ENCODE peak calls at places on chromosomes 1 and 21, in five cellular contexts. One of them, this sample, is unnamed.

GRCh38 chr1:230581446-230582079 is 60.7 kb upstream of the COG2 start:
- DNase-seq in SK-N-SH: no peak
- DNase-seq in HCT116: no peak
- DNase-seq in GM12878: no peak
- DNase-seq in H1: peak
- DNase-seq in this sample: peak

GRCh38 chr21:44802396-44803153 is 955 bp upstream of the UBE2G2 start:
- DNase-seq in SK-N-SH: peak
- DNase-seq in HCT116: no peak
- DNase-seq in GM12878: no peak
- DNase-seq in H1: no peak
- DNase-seq in this sample: no peak

GRCh38 chr1:195721210-195721971 is 886.8 kb downstream of the KCNT2 start:
- DNase-seq in SK-N-SH: no peak
- DNase-seq in HCT116: no peak
- DNase-seq in GM12878: no peak
- DNase-seq in H1: no peak
- DNase-seq in this sample: no peak

GRCh38 chr1:183191833-183192232 is 5.8 kb downstream of the LAMC2 start:
- DNase-seq in SK-N-SH: no peak
- DNase-seq in HCT116: no peak
- DNase-seq in GM12878: no peak
- DNase-seq in H1: no peak
- DNase-seq in this sample: no peak

GRCh38 chr1:244099258-244099930 is 48.3 kb downstream of the ZBTB18 start:
- DNase-seq in SK-N-SH: no peak
- DNase-seq in HCT116: no peak
- DNase-seq in GM12878: no peak
- DNase-seq in H1: no peak
- DNase-seq in this sample: no peak

GRCh38 chr1:28144203-28145135 is 32.0 kb downstream of the PTAFR start:
- DNase-seq in SK-N-SH: no peak
- DNase-seq in HCT116: no peak
- DNase-seq in GM12878: peak
- DNase-seq in H1: no peak
- DNase-seq in this sample: no peak

GRCh38 chr1:161725888-161726630 is 4.7 kb downstream of the FCRLB start:
- DNase-seq in SK-N-SH: peak
- DNase-seq in HCT116: no peak
- DNase-seq in GM12878: no peak
- DNase-seq in H1: peak
- DNase-seq in this sample: peak

GRCh38 chr1:119327066-119327435 is 41.5 kb upstream of the HAO2 start:
- DNase-seq in SK-N-SH: no peak
- DNase-seq in HCT116: no peak
- DNase-seq in GM12878: no peak
- DNase-seq in H1: peak
- DNase-seq in this sample: no peak

GRCh38 chr1:12346483-12347155 is 116.8 kb downstream of the VPS13D start:
- DNase-seq in SK-N-SH: no peak
- DNase-seq in HCT116: no peak
- DNase-seq in GM12878: no peak
- DNase-seq in H1: no peak
- DNase-seq in this sample: no peak

GRCh38 chr1:246587606-246588005 is 21.4 kb downstream of the CNST start:
- DNase-seq in SK-N-SH: no peak
- DNase-seq in HCT116: no peak
- DNase-seq in GM12878: no peak
- DNase-seq in H1: no peak
- DNase-seq in this sample: no peak

GRCh38 chr1:178664278-178664677 is 60.8 kb upstream of the RALGPS2 start:
- DNase-seq in SK-N-SH: no peak
- DNase-seq in HCT116: no peak
- DNase-seq in GM12878: peak
- DNase-seq in H1: no peak
- DNase-seq in this sample: no peak

GRCh38 chr1:244207935-244208244 is 156.8 kb downstream of the ZBTB18 start:
- DNase-seq in SK-N-SH: no peak
- DNase-seq in HCT116: no peak
- DNase-seq in GM12878: no peak
- DNase-seq in H1: no peak
- DNase-seq in this sample: no peak

GRCh38 chr1:92476071-92476607 is 10.6 kb downstream of the GFI1 start:
- DNase-seq in SK-N-SH: no peak
- DNase-seq in HCT116: no peak
- DNase-seq in GM12878: no peak
- DNase-seq in H1: peak
- DNase-seq in this sample: no peak

GRCh38 chr1:41783189-41783639 is 135.5 kb downstream of the HIVEP3 start:
- DNase-seq in SK-N-SH: no peak
- DNase-seq in HCT116: peak
- DNase-seq in GM12878: no peak
- DNase-seq in H1: no peak
- DNase-seq in this sample: no peak

GRCh38 chr1:7278045-7278444 is 492.8 kb downstream of the CAMTA1 start:
- DNase-seq in SK-N-SH: no peak
- DNase-seq in HCT116: no peak
- DNase-seq in GM12878: no peak
- DNase-seq in H1: no peak
- DNase-seq in this sample: no peak

GRCh38 chr1:194069168-194069830 is 882.9 kb upstream of the B3GALT2 start:
- DNase-seq in SK-N-SH: no peak
- DNase-seq in HCT116: no peak
- DNase-seq in GM12878: no peak
- DNase-seq in H1: no peak
- DNase-seq in this sample: no peak

GRCh38 chr1:54474500-54475235 is 68.5 kb upstream of the SSBP3 start:
- DNase-seq in SK-N-SH: peak
- DNase-seq in HCT116: no peak
- DNase-seq in GM12878: no peak
- DNase-seq in H1: peak
- DNase-seq in this sample: no peak

GRCh38 chr1:42221952-42222606 is 57.5 kb upstream of the GUCA2A start:
- DNase-seq in SK-N-SH: no peak
- DNase-seq in HCT116: no peak
- DNase-seq in GM12878: no peak
- DNase-seq in H1: no peak
- DNase-seq in this sample: no peak

GRCh38 chr1:61434276-61434675 is 290.7 kb downstream of the TM2D1 start:
- DNase-seq in SK-N-SH: no peak
- DNase-seq in HCT116: no peak
- DNase-seq in GM12878: no peak
- DNase-seq in H1: no peak
- DNase-seq in this sample: no peak

GRCh38 chr21:36968414-36968813 is 1.9 kb upstream of the HLCS start:
- DNase-seq in SK-N-SH: no peak
- DNase-seq in HCT116: no peak
- DNase-seq in GM12878: no peak
- DNase-seq in H1: no peak
- DNase-seq in this sample: no peak

GRCh38 chr1:25700124-25700523 is 83.5 kb downstream of the MAN1C1 start:
- DNase-seq in SK-N-SH: no peak
- DNase-seq in HCT116: no peak
- DNase-seq in GM12878: no peak
- DNase-seq in H1: no peak
- DNase-seq in this sample: no peak

GRCh38 chr1:6358144-6358624 is 35.4 kb downstream of the ACOT7 start:
- DNase-seq in SK-N-SH: no peak
- DNase-seq in HCT116: no peak
- DNase-seq in GM12878: no peak
- DNase-seq in H1: no peak
- DNase-seq in this sample: no peak

GRCh38 chr1:39852214-39852791 is 31.0 kb downstream of the TRIT1 start:
- DNase-seq in SK-N-SH: no peak
- DNase-seq in HCT116: no peak
- DNase-seq in GM12878: no peak
- DNase-seq in H1: no peak
- DNase-seq in this sample: peak

GRCh38 chr1:1618396-1619068 is 3.2 kb downstream of the MIB2 start:
- DNase-seq in SK-N-SH: no peak
- DNase-seq in HCT116: no peak
- DNase-seq in GM12878: no peak
- DNase-seq in H1: no peak
- DNase-seq in this sample: no peak

GRCh38 chr1:37634554-37635308 is at the start of gene RSPO1:
- DNase-seq in SK-N-SH: peak
- DNase-seq in HCT116: no peak
- DNase-seq in GM12878: no peak
- DNase-seq in H1: peak
- DNase-seq in this sample: peak

GRCh38 chr21:33244082-33244780 is 14.5 kb downstream of the IFNAR2 start:
- DNase-seq in SK-N-SH: no peak
- DNase-seq in HCT116: no peak
- DNase-seq in GM12878: no peak
- DNase-seq in H1: no peak
- DNase-seq in this sample: no peak

GRCh38 chr1:110645962-110646735 is 28.6 kb downstream of the KCNA3 start:
- DNase-seq in SK-N-SH: no peak
- DNase-seq in HCT116: no peak
- DNase-seq in GM12878: no peak
- DNase-seq in H1: no peak
- DNase-seq in this sample: no peak

GRCh38 chr1:154353460-154353904 is 28.2 kb downstream of the ATP8B2 start:
- DNase-seq in SK-N-SH: no peak
- DNase-seq in HCT116: peak
- DNase-seq in GM12878: peak
- DNase-seq in H1: no peak
- DNase-seq in this sample: peak

GRCh38 chr1:114083186-114083585 is 70.5 kb downstream of the SYT6 start:
- DNase-seq in SK-N-SH: no peak
- DNase-seq in HCT116: no peak
- DNase-seq in GM12878: no peak
- DNase-seq in H1: no peak
- DNase-seq in this sample: no peak
- TF ChIP-seq JUND in SK-N-SH: no peak
- TF ChIP-seq JUND in HCT116: no peak
- TF ChIP-seq JUND in GM12878: no peak
- TF ChIP-seq JUND in H1: no peak
- TF ChIP-seq JUND in this sample: no peak

GRCh38 chr1:204443871-204444581 is 32.4 kb upstream of the PPP1R15B start:
- DNase-seq in SK-N-SH: no peak
- DNase-seq in HCT116: no peak
- DNase-seq in GM12878: no peak
- DNase-seq in H1: no peak
- DNase-seq in this sample: no peak
- TF ChIP-seq JUND in SK-N-SH: no peak
- TF ChIP-seq JUND in HCT116: no peak
- TF ChIP-seq JUND in GM12878: no peak
- TF ChIP-seq JUND in H1: no peak
- TF ChIP-seq JUND in this sample: no peak

DNA sequence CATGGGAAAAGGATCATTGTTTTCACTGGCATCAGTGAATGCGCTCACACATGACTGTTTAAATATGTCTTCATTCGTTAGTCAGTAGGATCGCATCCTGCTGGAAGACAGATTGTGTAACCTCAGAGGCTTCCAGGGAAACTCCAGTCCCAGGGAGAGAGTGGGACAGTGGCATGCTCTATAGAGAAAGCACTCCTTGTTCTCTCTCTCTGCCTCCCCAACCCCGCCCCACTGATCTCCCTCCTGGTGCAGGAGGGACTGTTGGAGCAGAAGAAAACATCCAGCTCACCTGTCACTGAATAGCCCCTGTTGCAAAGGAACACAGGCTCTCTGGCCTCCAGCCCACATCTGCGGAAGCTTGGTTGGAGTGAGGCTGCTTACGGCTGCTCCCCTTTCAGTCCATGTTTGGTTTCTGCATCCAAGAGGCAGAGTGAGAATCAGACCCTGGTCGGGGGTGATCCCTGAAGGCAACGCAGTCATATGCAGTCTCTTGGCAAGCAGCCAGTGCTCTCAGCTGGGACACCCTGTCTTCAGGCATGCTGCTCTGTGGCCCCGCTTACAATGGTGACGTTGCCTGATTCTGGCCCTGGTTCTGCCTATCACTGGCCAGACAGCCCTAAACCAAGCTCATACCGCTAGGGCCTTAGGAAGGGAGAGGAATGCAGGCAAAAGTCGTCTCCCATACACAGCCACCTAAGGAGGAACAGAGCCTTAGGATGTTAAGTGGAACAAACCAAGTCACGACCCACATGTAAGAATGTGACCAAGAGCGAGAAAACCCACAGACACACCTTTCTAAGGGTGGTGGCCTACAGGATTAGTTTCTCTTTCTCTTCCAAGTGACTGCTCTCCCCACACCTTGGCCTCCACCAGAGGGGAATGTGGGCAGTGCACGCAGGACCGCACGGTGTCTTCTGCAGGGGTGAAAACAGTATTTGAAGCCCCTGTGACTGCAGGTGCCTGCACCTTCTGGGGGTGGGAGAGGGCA is 39.7 kb downstream of the BACE2 start:
- DNase-seq in SK-N-SH: no peak
- DNase-seq in HCT116: no peak
- DNase-seq in GM12878: no peak
- DNase-seq in H1: no peak
- DNase-seq in this sample: no peak
- TF ChIP-seq JUND in SK-N-SH: no peak
- TF ChIP-seq JUND in HCT116: no peak
- TF ChIP-seq JUND in GM12878: no peak
- TF ChIP-seq JUND in H1: no peak
- TF ChIP-seq JUND in this sample: no peak

GRCh38 chr1:198563578-198563977 is 23.1 kb upstream of the ATP6V1G3 start:
- DNase-seq in SK-N-SH: no peak
- DNase-seq in HCT116: no peak
- DNase-seq in GM12878: no peak
- DNase-seq in H1: no peak
- DNase-seq in this sample: peak

GRCh38 chr1:198556969-198557368 is 16.5 kb upstream of the ATP6V1G3 start:
- DNase-seq in SK-N-SH: no peak
- DNase-seq in HCT116: no peak
- DNase-seq in GM12878: peak
- DNase-seq in H1: no peak
- DNase-seq in this sample: no peak

GRCh38 chr1:198559362-198559761 is 18.9 kb upstream of the ATP6V1G3 start:
- DNase-seq in SK-N-SH: no peak
- DNase-seq in HCT116: no peak
- DNase-seq in GM12878: no peak
- DNase-seq in H1: no peak
- DNase-seq in this sample: no peak

GRCh38 chr1:198558402-198558801 is 17.9 kb upstream of the ATP6V1G3 start:
- DNase-seq in SK-N-SH: no peak
- DNase-seq in HCT116: no peak
- DNase-seq in GM12878: no peak
- DNase-seq in H1: no peak
- DNase-seq in this sample: no peak

DNA sequence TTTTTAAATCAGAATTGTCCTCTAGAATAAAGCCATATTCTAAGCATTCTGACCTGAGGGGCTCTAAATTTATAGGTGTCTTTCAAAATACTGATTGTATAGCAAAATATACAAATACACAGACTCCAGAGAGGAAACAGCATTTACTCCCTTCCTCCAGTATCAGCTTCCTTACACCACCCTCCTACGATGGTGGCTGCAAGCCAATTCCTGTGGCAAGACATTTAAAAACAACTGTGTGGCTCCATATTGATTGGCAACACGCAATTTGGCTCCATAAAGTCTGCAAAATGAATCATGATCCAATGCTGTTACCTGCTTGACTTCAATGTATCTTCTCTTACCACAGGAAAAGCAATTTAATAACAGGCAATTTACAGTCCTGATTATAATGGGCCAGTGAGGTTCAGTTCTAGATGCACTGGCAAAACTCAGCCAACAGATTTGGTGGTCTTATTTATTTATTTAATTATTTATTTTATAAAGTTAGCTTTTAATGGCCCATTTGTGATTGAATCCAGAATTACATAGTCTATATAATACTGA is 19.7 kb upstream of the ATP6V1G3 start:
- DNase-seq in SK-N-SH: no peak
- DNase-seq in HCT116: no peak
- DNase-seq in GM12878: no peak
- DNase-seq in H1: no peak
- DNase-seq in this sample: no peak
- TF ChIP-seq JUND in SK-N-SH: no peak
- TF ChIP-seq JUND in HCT116: no peak
- TF ChIP-seq JUND in GM12878: no peak
- TF ChIP-seq JUND in H1: no peak
- TF ChIP-seq JUND in this sample: no peak